ENCODE peak calls at places on chromosome 11, in five cellular contexts. C is kidney; Z is AG10803; N is activated CD8-positive, alpha-beta T cell treated with anti-CD3 and anti-CD28 coated beads for 36 hours; B is RWPE1. F is an unnamed sample.

GRCh38 chr11:134045799-134046635 is 22.9 kb upstream of the JAM3 start:
- DNase-seq in C (no peak), Z (no peak), N (peak; percentile 67), B (no peak), F (no peak)

GRCh38 chr11:43735931-43736330 is 55.4 kb downstream of the HSD17B12 start:
- DNase-seq in C (no peak), Z (peak; percentile 76), N (no peak), B (no peak), F (no peak)

GRCh38 chr11:68142441-68143309 is 21.5 kb upstream of the CHKA start:
- DNase-seq in C (no peak), Z (no peak), N (no peak), B (no peak), F (no peak)

GRCh38 chr11:43941257-43941879 is 1.1 kb upstream of the C11orf96 start:
- DNase-seq in C (no peak), Z (no peak), N (no peak), B (no peak), F (no peak)

GRCh38 chr11:62552931-62553838 is 6.6 kb upstream of the AHNAK start:
- DNase-seq in C (peak; percentile 97), Z (peak; percentile 97), N (peak; percentile 54), B (peak; percentile 85), F (no peak)

GRCh38 chr11:119728226-119728626 is 774 bp downstream of the NECTIN1 start:
- DNase-seq in C (no peak), Z (no peak), N (peak; percentile 29), B (no peak), F (peak; percentile 30)

GRCh38 chr11:36724742-36725387 is 126.8 kb upstream of the RAG2 start:
- DNase-seq in C (no peak), Z (no peak), N (no peak), B (no peak), F (no peak)

GRCh38 chr11:126339073-126339865 is 16.2 kb upstream of the ST3GAL4 start:
- DNase-seq in C (no peak), Z (no peak), N (no peak), B (no peak), F (no peak)

GRCh38 chr11:106399075-106399500 is 321.6 kb downstream of the AASDHPPT start:
- DNase-seq in C (peak; percentile 66), Z (peak; percentile 100), N (no peak), B (peak; percentile 96), F (no peak)

GRCh38 chr11:124834526-124835190 is 30.6 kb upstream of the ROBO3 start:
- DNase-seq in C (no peak), Z (no peak), N (no peak), B (no peak), F (no peak)

GRCh38 chr11:77473801-77474508 is at the start of gene PAK1:
- DNase-seq in C (peak; percentile 94), Z (peak; percentile 37), N (peak; percentile 91), B (peak; percentile 92), F (peak; percentile 92)

GRCh38 chr11:30128269-30128932 is 102.4 kb upstream of the FSHB start:
- DNase-seq in C (no peak), Z (peak; percentile 57), N (no peak), B (peak; percentile 53), F (no peak)

GRCh38 chr11:33368931-33369330 is 111.8 kb downstream of the HIPK3 start:
- DNase-seq in C (no peak), Z (no peak), N (no peak), B (no peak), F (no peak)

GRCh38 chr11:120651396-120651795 is 139.8 kb downstream of the GRIK4 start:
- DNase-seq in C (no peak), Z (no peak), N (no peak), B (no peak), F (no peak)

GRCh38 chr11:17469998-17470397 is 6.6 kb downstream of the ABCC8 start:
- DNase-seq in C (no peak), Z (no peak), N (no peak), B (no peak), F (no peak)

GRCh38 chr11:123238297-123238696 is 43.2 kb upstream of the CLMP start:
- DNase-seq in C (no peak), Z (peak; percentile 79), N (no peak), B (no peak), F (no peak)

GRCh38 chr11:134565343-134565891 is 153.4 kb upstream of the B3GAT1 start:
- DNase-seq in C (no peak), Z (no peak), N (no peak), B (no peak), F (no peak)

GRCh38 chr11:110305169-110306018 is 9.0 kb upstream of the RDX start:
- DNase-seq in C (no peak), Z (peak; percentile 18), N (no peak), B (peak; percentile 69), F (no peak)

GRCh38 chr11:20156876-20157613 is 3.2 kb downstream of the DBX1 start:
- DNase-seq in C (no peak), Z (no peak), N (peak; percentile 63), B (no peak), F (no peak)

GRCh38 chr11:9574806-9575530 is 1.5 kb downstream of the WEE1 start:
- DNase-seq in C (no peak), Z (peak; percentile 86), N (peak; percentile 37), B (peak; percentile 62), F (no peak)

GRCh38 chr11:125075900-125076317 is 12.8 kb downstream of the SLC37A2 start:
- DNase-seq in C (no peak), Z (no peak), N (no peak), B (peak; percentile 72), F (no peak)

GRCh38 chr11:96230686-96231085 is 112.3 kb downstream of the MAML2 start:
- DNase-seq in C (no peak), Z (no peak), N (no peak), B (no peak), F (no peak)

GRCh38 chr11:81222491-81222890 is 1511.2 kb downstream of the FAM181B start:
- DNase-seq in C (no peak), Z (no peak), N (no peak), B (no peak), F (no peak)

GRCh38 chr11:121777056-121777455 is 324.3 kb upstream of the SORL1-AS1 start:
- DNase-seq in C (no peak), Z (peak; percentile 11), N (no peak), B (no peak), F (no peak)

GRCh38 chr11:61138940-61139339 is 22.3 kb downstream of the VPS37C start:
- DNase-seq in C (peak; percentile 64), Z (peak; percentile 86), N (no peak), B (no peak), F (no peak)

GRCh38 chr11:133930767-133931448 is 25.9 kb downstream of the IGSF9B start:
- DNase-seq in C (no peak), Z (no peak), N (no peak), B (no peak), F (no peak)

GRCh38 chr11:114377612-114378267 is 22.6 kb downstream of the C11orf71 start:
- DNase-seq in C (no peak), Z (peak; percentile 97), N (no peak), B (no peak), F (no peak)

GRCh38 chr11:45927684-45928413 is 5.4 kb downstream of the LARGE2 start:
- DNase-seq in C (peak; percentile 66), Z (no peak), N (no peak), B (no peak), F (no peak)

GRCh38 chr11:69464621-69464960 is 16.9 kb upstream of the LINC01488 start:
- DNase-seq in C (peak; percentile 49), Z (no peak), N (no peak), B (no peak), F (no peak)

GRCh38 chr11:14258177-14258935 is 100.6 kb downstream of the RRAS2 start:
- DNase-seq in C (no peak), Z (peak; percentile 29), N (no peak), B (peak; percentile 83), F (no peak)

DNA sequence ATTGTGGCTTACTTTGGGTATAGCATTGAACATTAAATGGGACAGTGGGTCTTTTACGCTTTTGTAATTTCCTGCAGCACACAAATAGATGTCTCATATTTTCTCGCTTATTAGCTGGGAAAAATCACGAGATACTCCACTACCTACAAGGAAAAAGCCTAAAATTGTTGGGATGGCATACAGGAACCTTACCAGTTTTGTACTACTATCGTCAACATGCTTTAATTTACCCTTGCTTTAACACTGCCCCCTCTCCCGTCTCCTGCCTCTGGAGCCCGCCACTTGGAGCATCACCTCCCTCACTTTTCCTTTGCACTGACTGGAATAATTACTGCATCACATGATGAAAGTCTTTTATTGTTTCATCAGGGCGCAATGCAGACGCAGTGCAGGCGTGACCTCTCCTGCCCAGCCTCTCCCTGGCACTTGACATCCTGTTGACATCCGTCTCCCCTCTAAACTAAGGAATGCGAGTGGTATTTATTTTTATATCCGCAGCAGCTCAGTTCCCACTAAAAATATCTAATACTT is 1.0 kb upstream of the FNBP4 start:
- DNase-seq in C (peak; percentile 85), Z (peak; percentile 89), N (peak; percentile 45), B (peak; percentile 66), F (no peak)
- TF ChIP-seq CTCF in C (no peak), Z (no peak), N (no peak), B (no peak), F (no peak)

GRCh38 chr11:74592441-74593362 is at the start of gene POLD3:
- DNase-seq in C (peak; percentile 98), Z (peak; percentile 79), N (peak; percentile 96), B (peak; percentile 91), F (peak; percentile 89)
- TF ChIP-seq CTCF in C (no peak), Z (no peak), N (no peak), B (no peak), F (no peak)

DNA sequence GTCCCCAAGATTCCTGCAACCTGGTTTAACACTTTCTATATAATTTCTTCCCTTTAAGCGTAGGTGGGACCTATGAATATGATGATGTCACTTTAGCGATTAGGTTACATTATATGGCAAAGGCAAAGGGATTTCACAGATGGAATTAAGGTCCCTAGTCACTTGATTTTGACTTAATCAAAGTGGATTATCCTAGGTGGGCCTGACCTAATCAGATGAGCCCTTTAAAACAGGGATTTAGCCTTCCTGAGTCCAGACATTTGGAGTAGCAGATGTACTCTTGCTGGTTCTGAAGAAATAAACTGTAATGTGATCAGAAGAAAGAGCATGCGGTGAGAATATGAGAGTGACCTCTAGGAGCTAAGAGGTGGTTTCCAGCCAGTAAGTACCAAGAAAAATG is 67.8 kb upstream of the LIN7C start:
- DNase-seq in C (no peak), Z (no peak), N (no peak), B (no peak), F (no peak)
- TF ChIP-seq CTCF in C (no peak), Z (no peak), N (no peak), B (no peak), F (no peak)

DNA sequence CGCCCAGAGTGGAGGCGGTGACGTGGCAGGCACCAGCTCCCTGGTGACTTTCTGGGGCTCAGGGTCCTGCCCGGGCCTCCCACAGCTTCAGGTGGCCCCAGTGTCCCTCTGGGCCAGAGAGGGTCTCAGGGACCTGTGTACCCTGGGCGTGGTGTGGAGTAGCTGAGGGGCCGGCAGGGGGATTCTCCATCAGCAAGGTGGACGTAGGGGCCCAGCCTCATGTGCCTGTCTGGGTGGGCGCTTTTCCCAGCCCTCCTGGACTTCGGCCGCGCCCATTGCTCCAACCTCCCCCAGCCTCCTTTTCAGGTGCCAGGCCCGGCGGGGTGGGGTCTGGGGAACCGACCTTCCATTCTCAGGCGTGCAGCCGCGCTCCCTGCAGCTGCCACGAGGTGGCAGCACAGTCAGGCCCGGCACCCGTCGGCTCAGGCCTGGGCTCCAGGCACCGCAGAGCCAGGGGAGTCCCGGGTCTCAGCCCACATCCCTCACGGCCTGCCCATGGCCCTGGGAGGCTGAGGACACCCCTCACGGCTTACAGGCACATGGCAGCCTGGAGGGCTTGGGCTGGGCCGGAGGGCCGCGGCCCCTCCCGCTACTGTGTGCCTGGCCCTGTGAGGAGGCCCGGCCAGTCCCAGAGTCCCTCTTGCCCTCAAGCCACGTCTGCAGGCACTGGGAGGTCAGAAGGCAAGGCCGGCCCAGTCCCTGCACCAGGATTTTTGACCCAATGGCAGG is 19.9 kb upstream of the MUC5B start:
- DNase-seq in C (peak; percentile 83), Z (peak; percentile 15), N (peak; percentile 76), B (peak; percentile 73), F (peak; percentile 71)
- TF ChIP-seq CTCF in C (peak; percentile 93), Z (peak; percentile 68), N (peak; percentile 93), B (peak; percentile 95), F (peak; percentile 93)